ENCODE peak calls at places on chromosomes 13 and 19, in five cellular contexts. L is breast epithelium; D is psoas muscle; R is fibroblast of lung; A is CD8-positive, alpha-beta T cell. Q is an unnamed sample. For H3K9me3, the result is how much of the 10 kb centered on the place peaks cover.

GRCh38 chr13:98099627-98100026 is 43.3 kb upstream of the FARP1 start:
- DNase-seq in D (no peak), R (no peak), A (no peak), L (no peak), Q (no peak)

GRCh38 chr13:40666058-40666904 is at the start of gene FOXO1:
- DNase-seq in R (peak), D (peak), A (peak), L (peak), Q (peak)

GRCh38 chr13:114142137-114142550 is 9.7 kb upstream of the RASA3 start:
- DNase-seq in D (no peak), R (no peak), L (no peak), A (no peak), Q (no peak)

GRCh38 chr19:18308051-18308947 is 14.6 kb downstream of the LSM4 start:
- DNase-seq in D (no peak), A (no peak), L (no peak), R (no peak), Q (no peak)

GRCh38 chr13:40031031-40031430 is 375.6 kb downstream of the COG6 start:
- DNase-seq in R (peak), A (no peak), D (no peak), L (no peak), Q (no peak)

GRCh38 chr19:54160948-54161347 is 1.4 kb upstream of the LENG1 start:
- DNase-seq in R (no peak), D (no peak), L (no peak), A (no peak), Q (no peak)

GRCh38 chr19:12000152-12000981 is 35.1 kb downstream of the ZNF433 start:
- DNase-seq in R (no peak), D (no peak), L (no peak), A (no peak), Q (no peak)

GRCh38 chr13:53174550-53174949 is 145.9 kb downstream of the OLFM4 start:
- DNase-seq in L (no peak), D (no peak), R (no peak), A (no peak), Q (no peak)

GRCh38 chr13:25916119-25916518 is 135.7 kb downstream of the SHISA2 start:
- DNase-seq in R (no peak), D (no peak), L (no peak), A (no peak), Q (no peak)

GRCh38 chr13:110495376-110495775 is 66.1 kb downstream of the RAB20 start:
- DNase-seq in D (no peak), A (no peak), R (no peak), L (no peak), Q (no peak)

GRCh38 chr19:17855333-17856152 is 4.2 kb upstream of the RPL18A start:
- DNase-seq in L (peak), D (peak), R (peak), A (peak), Q (peak)

GRCh38 chr13:75365724-75366173 is 116.2 kb downstream of the TBC1D4 start:
- DNase-seq in D (no peak), R (peak), L (no peak), A (no peak), Q (no peak)

GRCh38 chr13:51330741-51331140 is 8.8 kb upstream of the SERPINE3 start:
- DNase-seq in R (no peak), A (no peak), L (no peak), D (no peak), Q (no peak)

GRCh38 chr13:111183959-111184684 is 69.0 kb downstream of the ARHGEF7 start:
- DNase-seq in R (peak), L (no peak), D (no peak), A (no peak), Q (no peak)

GRCh38 chr13:93262729-93263128 is 36.1 kb downstream of the GPC6 start:
- DNase-seq in D (no peak), L (no peak), A (no peak), R (peak), Q (no peak)

GRCh38 chr13:99374994-99375805 is 68.0 kb upstream of the GPR183 start:
- DNase-seq in D (no peak), A (peak), R (no peak), L (no peak), Q (peak)

DNA sequence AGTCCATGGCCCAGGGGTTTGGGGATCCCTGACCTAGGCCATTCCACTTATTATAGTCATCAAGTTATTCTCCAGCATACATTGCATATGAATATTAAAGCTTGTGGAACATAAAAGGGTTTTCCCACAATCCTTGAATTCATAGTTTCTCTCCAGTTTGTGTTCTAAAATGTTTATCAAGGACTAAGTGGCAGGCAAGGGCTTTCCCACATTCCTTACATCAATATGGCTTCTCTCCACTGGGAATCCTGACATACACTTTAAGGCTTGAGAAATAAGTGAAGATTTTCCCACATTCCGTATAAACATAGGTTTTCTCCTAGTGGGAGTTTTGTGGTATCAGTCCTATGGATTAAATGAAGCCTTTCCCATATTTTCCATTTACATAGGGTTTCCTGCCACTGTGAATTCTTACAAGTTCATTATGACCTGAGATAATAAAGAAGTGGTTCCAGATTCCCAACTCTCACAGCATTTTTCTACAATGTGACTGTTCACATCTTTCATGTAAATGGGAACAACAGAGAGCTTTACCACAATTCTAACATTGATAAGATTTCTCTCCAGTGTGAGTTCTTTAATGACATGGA is 14.5 kb downstream of the ZNF426 start:
- DNase-seq in R (peak), A (no peak), D (no peak), L (no peak), Q (no peak)
- H3K9me3 ChIP-seq in R (under half), A (half or more), D (half or more), L (half or more), Q (under half)

DNA sequence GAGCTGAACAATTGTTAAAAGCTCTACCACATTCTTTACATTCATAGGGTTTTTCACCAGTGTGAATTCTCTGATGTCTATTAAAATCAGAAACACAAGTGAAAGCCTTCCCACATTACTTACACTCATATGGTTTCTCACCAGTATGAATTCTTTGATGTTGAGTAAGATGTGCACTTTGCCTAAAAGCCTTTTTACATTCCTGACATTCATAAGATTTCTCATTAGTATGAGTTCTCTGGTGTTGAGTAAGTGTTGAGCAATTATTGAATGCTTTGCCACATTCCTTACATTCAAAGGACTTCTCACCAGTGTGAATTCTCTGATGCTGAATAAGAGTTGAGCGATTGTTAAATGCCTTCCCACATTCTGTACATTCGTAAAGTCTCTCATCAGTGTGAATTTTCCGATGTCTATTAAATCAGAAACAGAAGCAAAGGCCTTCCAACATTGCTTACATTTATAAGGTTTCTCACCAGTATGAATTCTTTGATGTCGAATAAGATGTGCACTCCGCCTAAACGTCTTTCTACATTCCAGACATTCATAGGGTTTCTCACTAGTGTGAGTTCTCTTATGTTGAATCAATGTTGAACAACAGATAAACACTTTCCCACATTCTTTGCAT is 14.2 kb upstream of the ZFP30 start:
- DNase-seq in D (no peak), A (no peak), L (no peak), R (no peak), Q (no peak)
- H3K9me3 ChIP-seq in D (half or more), A (under half), L (half or more), R (under half), Q (under half)

GRCh38 chr19:6971366-6971765 is 49.9 kb downstream of the MBD3L2B start:
- DNase-seq in R (no peak), D (no peak), L (no peak), A (no peak), Q (no peak)

GRCh38 chr19:6970478-6970877 is 50.8 kb downstream of the MBD3L2B start:
- DNase-seq in A (no peak), D (no peak), R (no peak), L (no peak), Q (no peak)

GRCh38 chr19:6979341-6979740 is 41.9 kb downstream of the MBD3L2B start:
- DNase-seq in A (no peak), L (no peak), D (no peak), R (no peak), Q (no peak)

DNA sequence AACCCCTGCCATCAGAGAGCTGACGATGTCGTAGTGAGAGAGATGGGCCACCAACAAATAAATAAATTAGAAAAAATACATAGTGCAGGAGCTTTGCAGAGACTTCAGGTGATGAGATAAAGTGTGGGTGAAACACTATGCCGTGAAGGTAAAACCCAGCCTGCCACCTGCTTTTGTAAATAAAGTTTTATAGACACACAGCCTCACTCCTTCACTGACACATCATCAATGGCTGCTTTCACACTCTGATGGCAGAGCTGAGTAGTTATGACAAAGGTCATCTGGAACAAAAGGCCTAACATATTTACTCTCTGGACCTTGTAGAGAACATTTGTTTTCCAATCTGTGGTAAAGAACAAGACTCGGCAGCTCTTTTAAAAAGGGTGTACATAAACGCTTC is 45.0 kb downstream of the MBD3L2B start:
- DNase-seq in L (no peak), R (no peak), D (no peak), A (no peak), Q (no peak)
- H3K9me3 ChIP-seq in L (under half), R (under half), D (under half), A (under half), Q (under half)

GRCh38 chr19:43848821-43849220 is 21.7 kb downstream of the ZNF283 start:
- DNase-seq in D (no peak), R (no peak), A (no peak), L (no peak), Q (no peak)
- H3K9me3 ChIP-seq in D (half or more), R (under half), A (half or more), L (half or more), Q (under half)

GRCh38 chr19:20640545-20640944 is 20.8 kb downstream of the ZNF626 start:
- DNase-seq in A (no peak), L (no peak), D (no peak), R (no peak), Q (no peak)
- H3K9me3 ChIP-seq in A (under half), L (half or more), D (under half), R (under half), Q (under half)